ENCODE peak calls at places on chromosomes 6 and 20, in ten cellular contexts. D is esophagus squamous epithelium, Z is keratinocyte, V is endodermal cell, R is adrenal gland, S is ovary, A is astrocyte, J is IMR-90, I is sigmoid colon, T is lung. P is an unnamed sample.

GRCh38 chr20:25270829-25271251 is 23.0 kb downstream of the PYGB start:
- DNase-seq in A (no peak), V (no peak), R (peak; percentile 5), S (no peak), T (no peak), I (peak; percentile 38), J (no peak), Z (no peak), D (no peak), P (no peak)

GRCh38 chr6:53382421-53382820 is 33.7 kb upstream of the ELOVL5 start:
- DNase-seq in V (no peak), Z (no peak), A (no peak), I (no peak), T (no peak), S (no peak), J (no peak), D (no peak), R (no peak), P (no peak)

GRCh38 chr6:147246853-147247635 is 42.8 kb downstream of the STXBP5 start:
- DNase-seq in R (no peak), D (no peak), I (no peak), A (no peak), J (peak; percentile 7), T (no peak), S (no peak), Z (no peak), V (no peak), P (no peak)

GRCh38 chr20:32387262-32387661 is 29.1 kb downstream of the ASXL1 start:
- DNase-seq in A (peak; percentile 75), R (no peak), Z (no peak), J (peak; percentile 40), I (no peak), S (no peak), T (no peak), V (no peak), D (no peak), P (no peak)

GRCh38 chr20:5715068-5715841 is 34.9 kb upstream of the SHLD1 start:
- DNase-seq in R (no peak), S (no peak), T (no peak), D (no peak), V (no peak), I (no peak), Z (no peak), A (no peak), J (no peak), P (no peak)

GRCh38 chr20:51712501-51713212 is 55.5 kb downstream of the ATP9A start:
- DNase-seq in D (no peak), I (no peak), A (peak; percentile 39), S (no peak), R (peak; percentile 19), Z (no peak), V (peak; percentile 82), J (peak; percentile 39), T (no peak), P (no peak)

GRCh38 chr6:133948472-133948871 is 4.6 kb upstream of the TBPL1 start:
- DNase-seq in D (no peak), R (no peak), V (no peak), T (no peak), J (no peak), Z (no peak), A (no peak), S (no peak), I (no peak), P (no peak)

GRCh38 chr6:109826551-109826950 is 135.5 kb downstream of the FIG4 start:
- DNase-seq in R (no peak), D (no peak), Z (no peak), A (no peak), V (no peak), S (no peak), T (no peak), J (no peak), I (no peak), P (no peak)

GRCh38 chr6:109441069-109441816 is 719 bp downstream of the SMPD2 start:
- DNase-seq in I (peak; percentile 76), V (peak; percentile 87), T (peak; percentile 55), R (peak; percentile 52), S (peak; percentile 50), A (peak; percentile 36), J (peak; percentile 47), D (no peak), Z (no peak), P (no peak)

GRCh38 chr20:63696628-63697356 is at the start of gene TNFRSF6B:
- DNase-seq in D (no peak), J (no peak), V (peak; percentile 67), R (peak; percentile 41), A (no peak), I (peak; percentile 62), S (no peak), T (no peak), Z (no peak), P (no peak)

GRCh38 chr6:45447005-45447404 is 69.3 kb upstream of the SUPT3H start:
- DNase-seq in A (no peak), Z (no peak), T (no peak), D (no peak), V (peak; percentile 46), R (no peak), J (no peak), S (no peak), I (no peak), P (no peak)

GRCh38 chr20:53337419-53338101 is 256.1 kb downstream of the ZNF217 start:
- DNase-seq in I (no peak), Z (no peak), D (no peak), J (no peak), A (no peak), S (no peak), V (no peak), R (no peak), T (no peak), P (no peak)

GRCh38 chr6:39979461-39980328 is 45.4 kb upstream of the MOCS1 start:
- DNase-seq in V (no peak), Z (no peak), D (no peak), I (peak; percentile 69), T (no peak), R (no peak), J (no peak), S (no peak), A (no peak), P (no peak)

GRCh38 chr20:46831633-46832011 is 63.0 kb upstream of the EYA2 start:
- DNase-seq in D (no peak), V (no peak), T (no peak), A (no peak), R (no peak), J (peak; percentile 12), I (no peak), S (no peak), Z (no peak), P (no peak)

GRCh38 chr6:56479381-56479780 is 163.3 kb downstream of the DST start:
- DNase-seq in R (no peak), Z (no peak), T (no peak), V (no peak), S (no peak), A (no peak), D (no peak), I (no peak), J (no peak), P (no peak)

GRCh38 chr6:26223677-26224546 is 136.7 kb downstream of the HFE start:
- DNase-seq in S (peak; percentile 64), D (no peak), Z (no peak), J (peak; percentile 97), T (no peak), I (peak; percentile 89), V (peak; percentile 87), R (peak; percentile 81), A (peak; percentile 98), P (peak; percentile 95)

GRCh38 chr6:63502165-63502564 is 70.1 kb upstream of the LOC128125822 start:
- DNase-seq in Z (no peak), T (no peak), J (no peak), D (no peak), A (no peak), I (no peak), R (no peak), S (no peak), V (no peak), P (no peak)

GRCh38 chr6:150928882-150929281 is 63.4 kb downstream of the MTHFD1L start:
- DNase-seq in I (no peak), S (no peak), A (no peak), Z (no peak), R (no peak), D (no peak), V (peak; percentile 70), T (no peak), J (no peak), P (no peak)

GRCh38 chr20:12875510-12875909 is 133.3 kb upstream of the SPTLC3 start:
- DNase-seq in S (no peak), T (no peak), D (no peak), Z (no peak), I (no peak), A (no peak), J (no peak), V (no peak), R (no peak), P (no peak)

DNA sequence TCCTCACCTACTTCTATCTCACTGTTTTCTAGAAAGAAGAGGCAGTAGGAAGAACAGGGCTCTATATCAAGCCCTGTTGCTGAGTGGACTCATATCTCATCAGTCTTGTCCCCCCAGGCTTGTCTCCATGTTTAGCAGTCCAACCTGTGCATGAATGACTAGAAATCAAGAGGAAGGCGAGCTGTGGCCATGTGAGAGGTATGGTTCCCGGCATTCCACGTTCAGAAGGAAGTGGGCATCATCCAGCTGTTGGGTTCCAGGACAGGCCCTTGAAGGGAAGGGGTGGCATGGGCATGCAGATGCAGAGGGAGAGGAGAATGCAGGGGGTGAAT is 176.6 kb downstream of the MRPL14 start:
- DNase-seq in S (no peak), D (no peak), I (peak; percentile 26), J (no peak), T (no peak), R (no peak), Z (no peak), A (no peak), V (no peak), P (no peak)
- TF ChIP-seq CTCF in S (no peak), D (no peak), I (no peak), J (no peak), T (no peak), R (no peak), Z (no peak), A (no peak), V (no peak), P (no peak)

GRCh38 chr6:41502607-41503434 is 43.4 kb upstream of the FOXP4 start:
- DNase-seq in A (peak; percentile 18), D (no peak), T (no peak), Z (no peak), S (peak; percentile 25), V (peak; percentile 86), I (peak; percentile 71), J (no peak), R (no peak), P (no peak)
- H3K4me3 ChIP-seq in A (peak overlapping the region; percentile 42), D (no peak overlapping the region), T (no peak overlapping the region), Z (no peak overlapping the region), S (peak overlapping the region; percentile 42), V (peak overlapping the region; percentile 67), I (no peak overlapping the region), J (no peak overlapping the region), R (no peak overlapping the region), P (no peak overlapping the region)

GRCh38 chr20:22572023-22572422 is 12.3 kb downstream of the FOXA2 start:
- DNase-seq in Z (no peak), T (no peak), I (no peak), R (no peak), S (no peak), D (no peak), A (no peak), V (no peak), J (no peak), P (no peak)
- H3K27me3 ChIP-seq in Z (peaks cover 80% of the 10 kb centered on the region), T (no peaks in the 10 kb centered on the region), I (peaks cover 32% of the 10 kb centered on the region), R (peaks cover 67% of the 10 kb centered on the region), S (no peaks in the 10 kb centered on the region), D (peaks cover 29% of the 10 kb centered on the region), A (peaks cover 48% of the 10 kb centered on the region), V (peaks cover 31% of the 10 kb centered on the region), J (peaks cover 61% of the 10 kb centered on the region), P (peaks cover 23% of the 10 kb centered on the region)

GRCh38 chr6:51844391-51844735 is 243.1 kb downstream of the PKHD1 start:
- DNase-seq in D (no peak), R (no peak), V (peak; percentile 56), S (no peak), Z (no peak), J (no peak), T (no peak), A (no peak), I (no peak), P (no peak)
- TF ChIP-seq CTCF in D (no peak), R (no peak), V (peak; percentile 73), S (no peak), Z (peak; percentile 44), J (no peak), T (no peak), A (no peak), I (no peak), P (no peak)

P was measured in BJ.